ENCODE peak calls at places on chromosomes 13 and 19, in seven cellular contexts. N is kidney; F is CD8-positive, alpha-beta memory T cell; R is AG04450; A is effector memory CD4-positive, alpha-beta T cell; B is PC-3; Z is aorta. U is an unnamed sample.

GRCh38 chr13:44281252-44282000 is 92.2 kb upstream of the SERP2 start:
- DNase-seq in N (no peak), F (no peak), R (no peak), A (no peak), B (no peak), Z (no peak), U (no peak)

GRCh38 chr19:9673912-9674668 is 810 bp downstream of the ZNF562 start:
- DNase-seq in N (no peak), F (no peak), R (no peak), A (no peak), B (peak), Z (no peak), U (no peak)

GRCh38 chr13:33644607-33645543 is 173.1 kb upstream of the RFC3 start:
- DNase-seq in N (no peak), F (no peak), R (no peak), A (no peak), B (peak), Z (no peak), U (no peak)

GRCh38 chr19:4878491-4878968 is 11.1 kb upstream of the PLIN3 start:
- DNase-seq in N (no peak), F (no peak), R (no peak), A (no peak), B (no peak), Z (no peak), U (peak)

GRCh38 chr13:35191883-35192282 is 249.8 kb downstream of the NBEA start:
- DNase-seq in N (no peak), F (no peak), R (no peak), A (no peak), B (no peak), Z (no peak), U (no peak)

GRCh38 chr19:29526730-29527499 is 1.1 kb downstream of the VSTM2B start:
- DNase-seq in N (peak), F (no peak), R (no peak), A (no peak), B (no peak), Z (peak), U (no peak)

GRCh38 chr13:76397413-76397812 is 488.8 kb downstream of the KCTD12 start:
- DNase-seq in N (no peak), F (no peak), R (no peak), A (no peak), B (no peak), Z (no peak), U (no peak)

GRCh38 chr19:4570423-4570822 is 10.9 kb upstream of the SEMA6B start:
- DNase-seq in N (no peak), F (no peak), R (no peak), A (no peak), B (no peak), Z (no peak), U (no peak)

GRCh38 chr13:97211357-97211756 is 10.8 kb upstream of the MBNL2 start:
- DNase-seq in N (no peak), F (no peak), R (no peak), A (no peak), B (no peak), Z (no peak), U (no peak)

GRCh38 chr13:84433024-84433423 is 550.8 kb upstream of the SLITRK1 start:
- DNase-seq in N (no peak), F (no peak), R (peak), A (no peak), B (no peak), Z (no peak), U (no peak)

GRCh38 chr13:40207110-40207478 is 459.3 kb downstream of the FOXO1 start:
- DNase-seq in N (no peak), F (no peak), R (no peak), A (no peak), B (no peak), Z (no peak), U (no peak)

GRCh38 chr13:35771898-35772297 is 295.4 kb upstream of the MAB21L1 start:
- DNase-seq in N (no peak), F (no peak), R (peak), A (no peak), B (peak), Z (no peak), U (no peak)

GRCh38 chr13:37105251-37105714 is at the start of gene CSNK1A1L:
- DNase-seq in N (peak), F (no peak), R (no peak), A (no peak), B (no peak), Z (no peak), U (no peak)

GRCh38 chr13:23411706-23412105 is 21.8 kb downstream of the SACS start:
- DNase-seq in N (no peak), F (no peak), R (no peak), A (no peak), B (no peak), Z (no peak), U (no peak)

GRCh38 chr19:12789904-12790619 is 1.2 kb upstream of the JUNB start:
- DNase-seq in N (peak), F (peak), R (peak), A (peak), B (peak), Z (peak), U (peak)

GRCh38 chr19:55258476-55258827 is 365 bp downstream of the PPP6R1 start:
- DNase-seq in N (no peak), F (peak), R (no peak), A (peak), B (no peak), Z (peak), U (no peak)

GRCh38 chr19:19997656-19998268 is 41.5 kb downstream of the ZNF682 start:
- DNase-seq in N (no peak), F (peak), R (no peak), A (peak), B (no peak), Z (no peak), U (no peak)

GRCh38 chr19:8673281-8673891 is 25.2 kb downstream of the ACTL9 start:
- DNase-seq in N (no peak), F (no peak), R (no peak), A (no peak), B (no peak), Z (peak), U (no peak)

GRCh38 chr13:26656919-26657318 is 99.4 kb downstream of the WASF3 start:
- DNase-seq in N (no peak), F (no peak), R (peak), A (no peak), B (peak), Z (no peak), U (no peak)

DNA sequence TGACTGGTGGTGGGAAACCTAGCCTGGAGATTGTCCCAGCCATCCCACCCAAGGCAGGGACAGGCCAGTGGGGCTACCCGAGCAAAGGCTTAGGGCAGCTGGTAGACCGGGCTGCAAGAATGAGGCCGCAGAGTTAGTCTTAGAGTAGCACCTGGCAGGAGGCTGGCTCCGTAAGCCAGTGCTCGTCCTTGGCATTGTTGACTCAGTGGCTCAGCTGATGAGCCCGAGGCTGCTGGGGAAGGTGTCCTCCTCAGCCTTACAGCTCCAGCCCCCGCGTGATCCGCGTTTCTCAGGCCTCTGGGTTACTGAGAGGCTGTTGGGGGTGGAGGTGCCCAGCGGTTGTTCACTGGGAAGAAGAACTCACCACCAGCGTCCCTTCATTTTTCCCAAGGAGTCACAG is 24.7 kb downstream of the PPP1R37 start:
- DNase-seq in N (no peak), F (no peak), R (no peak), A (no peak), B (no peak), Z (no peak), U (no peak)
- H3K27ac ChIP-seq in N (no peak), F (no peak), R (no peak), A (no peak), B (no peak), Z (no peak), U (no peak)

DNA sequence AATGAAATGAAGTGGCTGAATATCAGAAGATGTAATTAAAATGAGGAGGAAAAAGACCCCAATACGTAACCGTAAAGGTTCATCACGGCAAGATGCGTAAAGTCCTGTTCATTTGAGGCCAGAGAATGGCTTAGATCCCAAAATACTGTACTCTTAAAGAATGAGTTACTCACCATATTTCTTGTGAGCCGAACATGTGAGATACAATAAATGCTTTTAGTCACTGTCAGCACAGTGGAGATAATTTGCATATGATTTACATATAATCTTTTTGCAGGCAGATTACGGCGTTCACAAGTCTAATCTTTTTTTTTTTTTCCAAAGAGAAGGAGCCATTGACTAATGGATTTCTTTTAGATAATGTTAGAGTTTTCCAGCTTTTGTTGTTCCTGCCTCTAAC is 28.4 kb downstream of the AMER2 start:
- DNase-seq in N (no peak), F (no peak), R (no peak), A (no peak), B (no peak), Z (no peak), U (no peak)
- H3K27ac ChIP-seq in N (no peak), F (no peak), R (no peak), A (no peak), B (no peak), Z (no peak), U (no peak)

GRCh38 chr19:934865-935422 is 9.1 kb downstream of the ARID3A start:
- DNase-seq in N (peak), F (no peak), R (no peak), A (no peak), B (peak), Z (peak), U (peak)
- H3K27ac ChIP-seq in N (peak), F (no peak), R (peak), A (no peak), B (no peak), Z (no peak), U (peak)

GRCh38 chr13:41596190-41596589 is 138.8 kb downstream of the RGCC start:
- DNase-seq in N (no peak), F (no peak), R (no peak), A (no peak), B (no peak), Z (no peak), U (no peak)

GRCh38 chr13:41601718-41602445 is 144.5 kb downstream of the RGCC start:
- DNase-seq in N (no peak), F (no peak), R (no peak), A (no peak), B (no peak), Z (no peak), U (no peak)

GRCh38 chr13:41595298-41595697 is 137.9 kb downstream of the RGCC start:
- DNase-seq in N (no peak), F (no peak), R (no peak), A (no peak), B (no peak), Z (no peak), U (no peak)

GRCh38 chr13:41599619-41600018 is 142.3 kb downstream of the RGCC start:
- DNase-seq in N (no peak), F (no peak), R (no peak), A (no peak), B (no peak), Z (no peak), U (no peak)

DNA sequence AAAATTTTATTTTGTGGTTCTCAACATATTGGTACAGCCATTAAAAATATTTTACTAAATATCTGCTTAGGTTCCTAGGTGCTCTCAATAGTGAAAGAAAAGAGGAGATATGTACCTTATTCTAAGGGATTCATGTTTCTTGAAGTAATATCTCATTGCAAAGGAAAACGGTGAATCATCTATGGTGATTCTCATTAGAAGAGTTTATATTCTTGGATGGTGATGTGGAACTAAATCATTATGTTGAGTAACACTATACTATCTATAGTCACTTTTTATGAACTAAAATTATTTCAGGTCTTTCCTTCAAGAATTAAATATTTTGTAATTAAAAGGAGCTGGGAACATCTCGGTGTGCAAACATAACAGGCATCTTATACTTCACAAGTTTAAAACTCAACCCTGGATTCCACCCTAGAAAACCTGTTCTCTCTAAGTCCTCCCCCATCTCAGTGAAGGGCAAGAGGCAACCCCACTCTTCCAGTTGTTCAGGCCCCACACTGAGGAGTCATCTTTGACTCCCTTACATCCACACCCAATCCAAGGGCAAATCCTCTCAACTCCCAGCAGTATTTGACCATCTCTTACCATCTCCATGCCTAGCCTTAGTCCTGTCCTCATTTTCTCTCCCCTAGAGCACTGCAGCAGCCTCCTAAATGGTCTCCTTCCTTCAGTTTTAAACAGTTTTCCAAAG is 140.1 kb downstream of the RGCC start:
- DNase-seq in N (no peak), F (no peak), R (no peak), A (no peak), B (no peak), Z (no peak), U (no peak)
- H3K27ac ChIP-seq in N (no peak), F (no peak), R (peak), A (no peak), B (no peak), Z (no peak), U (no peak)

DNA sequence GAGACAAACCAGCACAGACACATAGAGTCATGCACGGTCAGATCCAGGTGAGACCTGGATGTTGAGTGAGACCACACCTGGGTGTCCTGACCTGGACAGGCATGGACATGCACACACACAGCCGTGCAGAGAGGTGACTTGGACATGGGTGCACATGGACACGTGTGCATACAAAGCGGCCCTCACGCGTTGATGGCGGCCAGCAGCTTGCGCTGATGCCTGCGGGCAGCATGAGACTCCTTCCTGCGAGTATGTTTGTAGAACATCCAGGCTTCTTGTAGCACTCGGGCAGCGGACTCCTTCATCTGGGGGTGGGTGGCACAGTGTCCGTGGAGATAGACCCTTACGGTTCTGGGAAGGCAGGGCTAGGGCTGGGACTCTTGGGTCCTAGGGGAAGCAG is 11.5 kb downstream of the KCNN4 start:
- DNase-seq in N (no peak), F (no peak), R (no peak), A (no peak), B (no peak), Z (no peak), U (no peak)
- H3K27ac ChIP-seq in N (no peak), F (no peak), R (no peak), A (no peak), B (peak), Z (no peak), U (no peak)

GRCh38 chr13:30422056-30422914 is at the start of gene UBE2L5:
- DNase-seq in N (peak), F (peak), R (peak), A (peak), B (peak), Z (peak), U (peak)

GRCh38 chr13:30421093-30422055 is 919 bp upstream of the UBE2L5 start:
- DNase-seq in N (peak), F (peak), R (peak), A (peak), B (peak), Z (peak), U (peak)

GRCh38 chr13:30418075-30418715 is 4.1 kb upstream of the UBE2L5 start:
- DNase-seq in N (no peak), F (no peak), R (no peak), A (no peak), B (no peak), Z (no peak), U (no peak)

GRCh38 chr13:30416471-30416870 is 5.8 kb upstream of the UBE2L5 start:
- DNase-seq in N (no peak), F (no peak), R (no peak), A (no peak), B (no peak), Z (no peak), U (no peak)

GRCh38 chr13:30418886-30419459 is 3.3 kb upstream of the UBE2L5 start:
- DNase-seq in N (no peak), F (no peak), R (no peak), A (no peak), B (no peak), Z (no peak), U (no peak)
- H3K27ac ChIP-seq in N (no peak), F (no peak), R (no peak), A (no peak), B (no peak), Z (no peak), U (no peak)

U was measured in caudate nucleus.